ENCODE peak calls at places on chromosomes 11 and 22, in ten cellular contexts. P is lower leg skin; B is activated CD4-positive, alpha-beta T cell treated with anti-CD3 and anti-CD28 coated beads, Interleukin-2, amount 50 U/mL, for 1 hour; O is adipocyte; E is fibroblast of mammary gland; Q is EL; F is hypothalamus; A is heart left ventricle; K is islet precursor cell; N is small intestine. Y is an unnamed sample.

GRCh38 chr11:86208572-86208971 is 36.0 kb upstream of the EED start:
- DNase-seq in P (no peak), B (no peak), O (no peak), E (no peak), Q (no peak), F (no peak), A (no peak), K (no peak), N (no peak), Y (no peak)

GRCh38 chr11:33721291-33721840 is 14.9 kb downstream of the CD59 start:
- DNase-seq in P (no peak), B (no peak), O (peak), E (peak), Q (peak), F (no peak), A (no peak), K (peak), N (no peak), Y (no peak)

GRCh38 chr11:110507328-110507727 is 77.6 kb downstream of the FDX1 start:
- DNase-seq in P (no peak), B (no peak), O (no peak), E (no peak), Q (no peak), F (no peak), A (no peak), K (no peak), N (no peak), Y (no peak)

GRCh38 chr11:9806946-9807687 is 143.2 kb downstream of the SWAP70 start:
- DNase-seq in P (no peak), B (no peak), O (no peak), E (no peak), Q (no peak), F (no peak), A (no peak), K (no peak), N (no peak), Y (no peak)

GRCh38 chr22:45069925-45070324 is 60.1 kb upstream of the PHF21B start:
- DNase-seq in P (no peak), B (no peak), O (no peak), E (no peak), Q (no peak), F (no peak), A (no peak), K (no peak), N (no peak), Y (no peak)

GRCh38 chr22:46464701-46465347 is 72.6 kb downstream of the CELSR1 start:
- DNase-seq in P (no peak), B (no peak), O (no peak), E (no peak), Q (no peak), F (no peak), A (no peak), K (peak), N (no peak), Y (no peak)

GRCh38 chr11:34050967-34051348 is 573 bp upstream of the CAPRIN1 start:
- DNase-seq in P (no peak), B (no peak), O (peak), E (peak), Q (no peak), F (no peak), A (no peak), K (no peak), N (no peak), Y (no peak)

GRCh38 chr11:8766043-8766992 is 83.7 kb downstream of the RPL27A start:
- DNase-seq in P (no peak), B (no peak), O (peak), E (peak), Q (peak), F (no peak), A (no peak), K (peak), N (no peak), Y (no peak)

GRCh38 chr11:65661599-65662246 is 993 bp downstream of the RELA start:
- DNase-seq in P (no peak), B (no peak), O (no peak), E (no peak), Q (no peak), F (no peak), A (no peak), K (peak), N (no peak), Y (no peak)

GRCh38 chr11:116852261-116853125 is 15.1 kb upstream of the APOA1 start:
- DNase-seq in P (no peak), B (no peak), O (peak), E (peak), Q (peak), F (no peak), A (no peak), K (no peak), N (peak), Y (no peak)

Y was measured in CD4-positive, alpha-beta memory T cell.